ENCODE peak calls at places on chromosomes 2 and 18, in six cellular contexts. O is AML-193; W is HuH-7; H is ELR; C is activated naive CD8-positive, alpha-beta T cell treated with anti-CD3 and anti-CD28 coated beads for 36 hours; Z is sciatic nerve. V is an unnamed sample.
A peak's percentile ranks its signal among the peaks of the same experiment; 100 is the strongest.

GRCh38 chr18:47936975-47937374 is 6.5 kb upstream of the SMAD2 start:
- DNase-seq in O (peak; percentile 55), W (no peak), H (no peak), C (no peak), Z (no peak), V (no peak)

GRCh38 chr2:168165418-168165817 is 82.0 kb downstream of the STK39 start:
- DNase-seq in O (no peak), W (no peak), H (no peak), C (peak; percentile 7), Z (no peak), V (no peak)

GRCh38 chr2:205778326-205778725 is 96.0 kb downstream of the NRP2 start:
- DNase-seq in O (no peak), W (no peak), H (no peak), C (no peak), Z (no peak), V (no peak)

GRCh38 chr2:238507836-238508235 is 81.1 kb downstream of the ASB1 start:
- DNase-seq in O (no peak), W (no peak), H (no peak), C (no peak), Z (peak; percentile 32), V (no peak)

GRCh38 chr18:48200631-48201336 is 208.4 kb downstream of the ZBTB7C start:
- DNase-seq in O (no peak), W (no peak), H (peak; percentile 22), C (no peak), Z (no peak), V (no peak)

GRCh38 chr2:129877289-129877741 is 102.2 kb upstream of the RAB6C start:
- DNase-seq in O (peak; percentile 55), W (no peak), H (peak; percentile 6), C (peak; percentile 70), Z (peak; percentile 97), V (peak; percentile 42)

GRCh38 chr2:200795044-200795443 is 16.7 kb upstream of the BZW1 start:
- DNase-seq in O (peak; percentile 76), W (peak; percentile 36), H (no peak), C (no peak), Z (no peak), V (no peak)

GRCh38 chr2:191845248-191845715 is 1.6 kb downstream of the CAVIN2 start:
- DNase-seq in O (no peak), W (no peak), H (no peak), C (no peak), Z (no peak), V (no peak)

GRCh38 chr2:207632575-207633492 is 7.6 kb upstream of the METTL21A start:
- DNase-seq in O (peak; percentile 89), W (peak; percentile 47), H (peak; percentile 79), C (no peak), Z (no peak), V (peak; percentile 67)

GRCh38 chr2:226995625-226996041 is 159.8 kb downstream of the RHBDD1 start:
- DNase-seq in O (no peak), W (no peak), H (peak; percentile 82), C (peak; percentile 23), Z (no peak), V (peak; percentile 99)

GRCh38 chr2:70472256-70472905 is 81.2 kb downstream of the TGFA start:
- DNase-seq in O (peak; percentile 44), W (no peak), H (no peak), C (no peak), Z (no peak), V (no peak)

GRCh38 chr2:236160366-236161081 is 7.7 kb downstream of the GBX2 start:
- DNase-seq in O (no peak), W (no peak), H (no peak), C (no peak), Z (no peak), V (no peak)

GRCh38 chr2:16071865-16072637 is 131.7 kb downstream of the MYCN start:
- DNase-seq in O (no peak), W (no peak), H (no peak), C (no peak), Z (no peak), V (no peak)

GRCh38 chr2:3110555-3110954 is 267.1 kb downstream of the EIPR1 start:
- DNase-seq in O (no peak), W (no peak), H (no peak), C (no peak), Z (no peak), V (no peak)

GRCh38 chr2:215698566-215698965 is 262.7 kb upstream of the FN1 start:
- DNase-seq in O (no peak), W (no peak), H (peak; percentile 91), C (no peak), Z (no peak), V (peak; percentile 63)

GRCh38 chr2:65456886-65457285 is 24.5 kb upstream of the SPRED2 start:
- DNase-seq in O (no peak), W (no peak), H (peak; percentile 49), C (no peak), Z (no peak), V (peak; percentile 34)

GRCh38 chr2:110114007-110114591 is 1.5 kb downstream of the MALL start:
- DNase-seq in O (no peak), W (peak; percentile 31), H (peak; percentile 25), C (no peak), Z (no peak), V (peak; percentile 44)

GRCh38 chr2:181554511-181554910 is 97.3 kb downstream of the ITGA4 start:
- DNase-seq in O (no peak), W (no peak), H (no peak), C (no peak), Z (no peak), V (no peak)

GRCh38 chr2:238521870-238522269 is 95.1 kb downstream of the ASB1 start:
- DNase-seq in O (no peak), W (no peak), H (no peak), C (no peak), Z (no peak), V (no peak)

GRCh38 chr2:239869272-239870155 is 155.6 kb downstream of the NDUFA10 start:
- DNase-seq in O (no peak), W (no peak), H (no peak), C (no peak), Z (peak; percentile 40), V (no peak)

GRCh38 chr2:11750917-11751316 is 4.5 kb downstream of the LPIN1 start:
- DNase-seq in O (no peak), W (no peak), H (no peak), C (peak; percentile 45), Z (no peak), V (no peak)

GRCh38 chr2:233451950-233452349 is 97.7 kb downstream of the DGKD start:
- DNase-seq in O (no peak), W (no peak), H (no peak), C (no peak), Z (peak; percentile 18), V (no peak)

GRCh38 chr2:1767939-1768691 is 23.8 kb upstream of the PXDN start:
- DNase-seq in O (no peak), W (no peak), H (no peak), C (no peak), Z (no peak), V (no peak)

GRCh38 chr2:130727286-130727924 is 1.5 kb upstream of the GPR148 start:
- DNase-seq in O (peak; percentile 0), W (no peak), H (peak; percentile 79), C (peak; percentile 90), Z (peak; percentile 89), V (no peak)

GRCh38 chr2:148906136-148906535 is 31.1 kb downstream of the KIF5C start:
- DNase-seq in O (no peak), W (no peak), H (peak; percentile 33), C (no peak), Z (no peak), V (peak; percentile 66)

GRCh38 chr2:114006460-114006859 is 116.6 kb downstream of the ACTR3 start:
- DNase-seq in O (no peak), W (peak; percentile 44), H (no peak), C (no peak), Z (no peak), V (no peak)

GRCh38 chr2:173760553-173760952 is 204.6 kb downstream of the SP3 start:
- DNase-seq in O (no peak), W (no peak), H (no peak), C (no peak), Z (no peak), V (no peak)